ENCODE peak calls at places on chromosomes 1 and 21, in four cellular contexts. One of them, this sample, is unnamed.
A peak's percentile ranks its signal among the peaks of the same experiment; 100 is the strongest.

GRCh38 chr1:212607206-212607923 is 1.2 kb upstream of the ATF3 start:
- DNase-seq in astrocyte of the cerebellum: no peak
- DNase-seq in fibroblast of lung: no peak
- DNase-seq in epithelial cell of proximal tubule: no peak
- DNase-seq in this sample: no peak

GRCh38 chr1:208089151-208089550 is 155.0 kb downstream of the PLXNA2 start:
- DNase-seq in astrocyte of the cerebellum: no peak
- DNase-seq in fibroblast of lung: no peak
- DNase-seq in epithelial cell of proximal tubule: no peak
- DNase-seq in this sample: no peak

GRCh38 chr1:244383278-244383884 is 68.3 kb downstream of the ADSS2 start:
- DNase-seq in epithelial cell of proximal tubule: no peak
- DNase-seq in fibroblast of lung: no peak
- DNase-seq in astrocyte of the cerebellum: no peak
- DNase-seq in this sample: no peak

GRCh38 chr1:164969256-164969655 is 387.3 kb downstream of the LMX1A start:
- DNase-seq in epithelial cell of proximal tubule: no peak
- DNase-seq in astrocyte of the cerebellum: no peak
- DNase-seq in fibroblast of lung: no peak
- DNase-seq in this sample: no peak

GRCh38 chr1:182317489-182318180 is 74.0 kb downstream of the GLUL start:
- DNase-seq in epithelial cell of proximal tubule: no peak
- DNase-seq in astrocyte of the cerebellum: no peak
- DNase-seq in fibroblast of lung: no peak
- DNase-seq in this sample: no peak

GRCh38 chr1:230827081-230827681 is 41.1 kb downstream of the C1orf198 start:
- DNase-seq in epithelial cell of proximal tubule: peak; percentile 64
- DNase-seq in astrocyte of the cerebellum: no peak
- DNase-seq in fibroblast of lung: peak; percentile 82
- DNase-seq in this sample: peak; percentile 60

GRCh38 chr1:181587870-181588438 is 104.6 kb downstream of the CACNA1E start:
- DNase-seq in epithelial cell of proximal tubule: no peak
- DNase-seq in astrocyte of the cerebellum: no peak
- DNase-seq in fibroblast of lung: no peak
- DNase-seq in this sample: no peak

GRCh38 chr1:63320024-63320799 is 2.2 kb upstream of the FOXD3 start:
- DNase-seq in epithelial cell of proximal tubule: no peak
- DNase-seq in astrocyte of the cerebellum: no peak
- DNase-seq in fibroblast of lung: no peak
- DNase-seq in this sample: no peak

GRCh38 chr1:88655685-88656299 is 28.3 kb upstream of the PKN2 start:
- DNase-seq in fibroblast of lung: peak; percentile 13
- DNase-seq in astrocyte of the cerebellum: peak; percentile 12
- DNase-seq in epithelial cell of proximal tubule: no peak
- DNase-seq in this sample: peak; percentile 51

GRCh38 chr21:36038701-36039497 is 21.4 kb downstream of the SETD4 start:
- DNase-seq in astrocyte of the cerebellum: no peak
- DNase-seq in fibroblast of lung: no peak
- DNase-seq in epithelial cell of proximal tubule: no peak
- DNase-seq in this sample: no peak

GRCh38 chr1:162660598-162660997 is 28.3 kb downstream of the DDR2 start:
- DNase-seq in epithelial cell of proximal tubule: no peak
- DNase-seq in fibroblast of lung: no peak
- DNase-seq in astrocyte of the cerebellum: no peak
- DNase-seq in this sample: no peak

GRCh38 chr1:198837276-198838021 is 198.6 kb downstream of the PTPRC start:
- DNase-seq in epithelial cell of proximal tubule: no peak
- DNase-seq in astrocyte of the cerebellum: no peak
- DNase-seq in fibroblast of lung: no peak
- DNase-seq in this sample: no peak

GRCh38 chr1:27760411-27760810 is 12.6 kb upstream of the STX12 start:
- DNase-seq in fibroblast of lung: no peak
- DNase-seq in astrocyte of the cerebellum: no peak
- DNase-seq in epithelial cell of proximal tubule: no peak
- DNase-seq in this sample: peak; percentile 41

GRCh38 chr1:175873290-175873689 is 129.9 kb upstream of the TNR start:
- DNase-seq in fibroblast of lung: no peak
- DNase-seq in astrocyte of the cerebellum: no peak
- DNase-seq in epithelial cell of proximal tubule: no peak
- DNase-seq in this sample: no peak

GRCh38 chr1:225691377-225691776 is 38.5 kb upstream of the ENAH start:
- DNase-seq in fibroblast of lung: peak; percentile 87
- DNase-seq in epithelial cell of proximal tubule: no peak
- DNase-seq in astrocyte of the cerebellum: peak; percentile 78
- DNase-seq in this sample: peak; percentile 40

GRCh38 chr1:112982853-112983539 is 27.0 kb upstream of the SLC16A1 start:
- DNase-seq in astrocyte of the cerebellum: no peak
- DNase-seq in epithelial cell of proximal tubule: no peak
- DNase-seq in fibroblast of lung: no peak
- DNase-seq in this sample: no peak

GRCh38 chr1:165845992-165846748 is 18.8 kb downstream of the UCK2 start:
- DNase-seq in astrocyte of the cerebellum: no peak
- DNase-seq in epithelial cell of proximal tubule: no peak
- DNase-seq in fibroblast of lung: no peak
- DNase-seq in this sample: no peak

GRCh38 chr1:241641748-241642592 is 1.8 kb upstream of the CHML start:
- DNase-seq in epithelial cell of proximal tubule: no peak
- DNase-seq in astrocyte of the cerebellum: no peak
- DNase-seq in fibroblast of lung: peak; percentile 66
- DNase-seq in this sample: peak; percentile 74

GRCh38 chr1:91830242-91831131 is 55.5 kb downstream of the TGFBR3 start:
- DNase-seq in epithelial cell of proximal tubule: peak; percentile 88
- DNase-seq in astrocyte of the cerebellum: peak; percentile 75
- DNase-seq in fibroblast of lung: peak; percentile 74
- DNase-seq in this sample: peak; percentile 94

GRCh38 chr1:5503556-5504363 is 488.5 kb downstream of the NPHP4 start:
- DNase-seq in astrocyte of the cerebellum: no peak
- DNase-seq in epithelial cell of proximal tubule: no peak
- DNase-seq in fibroblast of lung: no peak
- DNase-seq in this sample: no peak

GRCh38 chr1:150410582-150411101 is 46.7 kb downstream of the RPRD2 start:
- DNase-seq in astrocyte of the cerebellum: no peak
- DNase-seq in epithelial cell of proximal tubule: peak; percentile 63
- DNase-seq in fibroblast of lung: peak; percentile 54
- DNase-seq in this sample: peak; percentile 72

GRCh38 chr1:206551985-206552325 is 44.6 kb downstream of the RASSF5 start:
- DNase-seq in epithelial cell of proximal tubule: no peak
- DNase-seq in astrocyte of the cerebellum: no peak
- DNase-seq in fibroblast of lung: no peak
- DNase-seq in this sample: no peak

GRCh38 chr1:245235156-245235555 is 80.4 kb downstream of the KIF26B start:
- DNase-seq in astrocyte of the cerebellum: no peak
- DNase-seq in fibroblast of lung: peak; percentile 66
- DNase-seq in epithelial cell of proximal tubule: no peak
- DNase-seq in this sample: peak; percentile 30

GRCh38 chr1:146036241-146036989 is 14.9 kb upstream of the HJV start:
- DNase-seq in astrocyte of the cerebellum: no peak
- DNase-seq in epithelial cell of proximal tubule: no peak
- DNase-seq in fibroblast of lung: peak; percentile 18
- DNase-seq in this sample: no peak

GRCh38 chr1:167463856-167464565 is 54.3 kb downstream of the CD247 start:
- DNase-seq in fibroblast of lung: no peak
- DNase-seq in astrocyte of the cerebellum: no peak
- DNase-seq in epithelial cell of proximal tubule: no peak
- DNase-seq in this sample: no peak

GRCh38 chr1:111980684-111981083 is 8.8 kb downstream of the KCND3 start:
- DNase-seq in astrocyte of the cerebellum: no peak
- DNase-seq in fibroblast of lung: no peak
- DNase-seq in epithelial cell of proximal tubule: no peak
- DNase-seq in this sample: no peak
- H3K4me3 ChIP-seq in astrocyte of the cerebellum: no peak overlapping the region
- H3K4me3 ChIP-seq in fibroblast of lung: no peak overlapping the region
- H3K4me3 ChIP-seq in epithelial cell of proximal tubule: no peak overlapping the region
- H3K4me3 ChIP-seq in this sample: no peak overlapping the region

DNA sequence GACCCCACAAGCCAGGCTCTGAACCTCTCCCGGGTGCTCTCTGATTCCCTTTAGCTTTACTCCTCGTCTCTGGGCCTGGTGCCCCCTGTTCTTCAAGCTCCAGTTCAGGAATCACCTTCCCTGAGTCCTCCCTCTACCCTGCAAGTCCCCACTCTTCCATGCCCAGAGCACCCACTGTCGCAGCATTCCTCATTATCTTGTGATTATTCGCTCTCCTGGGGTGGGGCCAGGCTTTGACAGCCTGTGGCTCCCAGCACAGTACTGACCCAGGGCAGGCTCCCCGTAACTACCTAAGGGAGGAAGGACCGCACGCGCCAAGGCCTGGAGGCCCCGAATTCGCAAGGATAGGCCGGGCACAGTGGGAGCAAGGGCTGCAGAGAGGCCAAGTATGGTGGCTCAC is 734 bp upstream of the C1orf210 start:
- DNase-seq in fibroblast of lung: no peak
- DNase-seq in astrocyte of the cerebellum: no peak
- DNase-seq in epithelial cell of proximal tubule: no peak
- DNase-seq in this sample: no peak
- H3K4me3 ChIP-seq in fibroblast of lung: no peak overlapping the region
- H3K4me3 ChIP-seq in astrocyte of the cerebellum: no peak overlapping the region
- H3K4me3 ChIP-seq in epithelial cell of proximal tubule: no peak overlapping the region
- H3K4me3 ChIP-seq in this sample: no peak overlapping the region

DNA sequence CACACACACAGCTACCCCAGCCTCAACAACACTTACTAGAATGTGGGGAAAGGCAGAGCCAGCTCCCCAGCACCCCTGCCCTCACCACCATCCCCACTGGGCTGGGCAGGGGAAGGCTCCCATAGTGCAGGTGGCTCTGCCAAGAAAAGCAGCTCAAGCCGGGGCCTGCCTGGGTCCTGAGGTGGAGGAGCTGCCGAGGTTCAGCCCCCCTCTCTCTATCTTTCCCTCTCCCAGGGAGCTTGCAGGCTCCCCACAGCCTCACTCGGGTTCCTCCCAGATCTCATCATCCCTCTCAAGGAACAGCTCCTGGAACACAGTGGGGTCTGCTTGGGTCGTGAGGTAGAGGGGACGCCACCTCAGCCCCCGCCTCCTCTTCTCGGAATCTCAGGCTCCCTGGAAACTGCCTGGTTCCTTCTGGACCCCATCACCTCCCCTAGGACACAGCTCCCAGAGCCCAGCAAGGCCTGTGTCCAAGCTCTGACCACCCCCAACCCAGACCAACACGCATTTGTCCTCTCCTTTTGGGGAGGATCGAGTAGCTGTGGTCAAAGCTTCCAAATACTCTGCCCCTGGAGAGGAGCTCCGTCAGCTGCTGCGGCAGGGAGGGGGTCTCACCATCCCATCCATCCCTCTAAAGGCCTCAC is 704 bp downstream of the S100A16 start:
- DNase-seq in fibroblast of lung: no peak
- DNase-seq in astrocyte of the cerebellum: no peak
- DNase-seq in epithelial cell of proximal tubule: no peak
- DNase-seq in this sample: no peak
- H3K4me3 ChIP-seq in fibroblast of lung: peak overlapping the region; percentile 92
- H3K4me3 ChIP-seq in astrocyte of the cerebellum: peak overlapping the region; percentile 72
- H3K4me3 ChIP-seq in epithelial cell of proximal tubule: peak overlapping the region; percentile 99
- H3K4me3 ChIP-seq in this sample: peak overlapping the region; percentile 77

DNA sequence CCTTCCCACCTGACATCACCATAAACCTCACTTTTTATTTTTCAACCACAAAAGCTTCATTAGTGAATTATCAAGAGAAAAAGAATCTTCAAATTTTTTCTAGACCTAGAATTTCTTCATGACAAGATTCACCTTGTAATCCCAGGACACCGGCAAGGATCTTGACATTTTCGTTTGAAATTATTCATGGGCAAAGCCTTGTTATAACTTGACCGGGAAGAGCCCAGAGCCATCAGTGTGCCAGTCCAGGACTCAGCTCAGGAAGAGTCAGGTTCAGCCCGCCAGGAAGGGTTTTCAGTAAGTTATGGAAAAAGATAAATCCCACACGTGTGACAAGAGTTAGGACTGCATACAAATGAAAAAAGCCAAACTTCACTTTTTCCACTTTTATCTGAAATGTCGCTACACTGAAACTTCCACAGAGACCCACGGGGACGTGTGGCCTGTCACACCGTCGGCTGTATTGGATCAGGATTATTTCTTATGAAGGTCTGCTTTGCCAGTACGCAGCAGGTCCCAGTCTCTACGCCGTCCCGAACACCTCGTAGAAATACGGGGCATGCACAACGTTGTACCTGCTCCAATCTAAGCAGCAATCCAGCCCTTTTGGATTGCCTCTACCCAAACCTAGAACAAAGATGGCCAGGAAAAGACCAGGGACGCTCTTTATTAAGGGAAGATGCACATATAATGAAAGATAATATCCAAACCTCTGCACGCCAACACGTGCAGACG is 952 bp downstream of the F3 start:
- DNase-seq in epithelial cell of proximal tubule: no peak
- DNase-seq in fibroblast of lung: no peak
- DNase-seq in astrocyte of the cerebellum: no peak
- DNase-seq in this sample: no peak
- H3K4me3 ChIP-seq in epithelial cell of proximal tubule: peak overlapping the region; percentile 82
- H3K4me3 ChIP-seq in fibroblast of lung: peak overlapping the region; percentile 73
- H3K4me3 ChIP-seq in astrocyte of the cerebellum: peak overlapping the region; percentile 80
- H3K4me3 ChIP-seq in this sample: peak overlapping the region; percentile 82

GRCh38 chr1:159958721-159959380 is 4.8 kb upstream of the SLAMF9 start:
- DNase-seq in astrocyte of the cerebellum: no peak
- DNase-seq in epithelial cell of proximal tubule: no peak
- DNase-seq in fibroblast of lung: no peak
- DNase-seq in this sample: no peak

GRCh38 chr1:159962176-159962575 is 8.1 kb upstream of the SLAMF9 start:
- DNase-seq in astrocyte of the cerebellum: no peak
- DNase-seq in epithelial cell of proximal tubule: no peak
- DNase-seq in fibroblast of lung: no peak
- DNase-seq in this sample: no peak

GRCh38 chr1:159957824-159958268 is 3.8 kb upstream of the SLAMF9 start:
- DNase-seq in astrocyte of the cerebellum: no peak
- DNase-seq in epithelial cell of proximal tubule: no peak
- DNase-seq in fibroblast of lung: no peak
- DNase-seq in this sample: no peak

GRCh38 chr1:159959451-159959850 is 5.4 kb upstream of the SLAMF9 start:
- DNase-seq in epithelial cell of proximal tubule: no peak
- DNase-seq in astrocyte of the cerebellum: no peak
- DNase-seq in fibroblast of lung: peak; percentile 11
- DNase-seq in this sample: peak; percentile 54

DNA sequence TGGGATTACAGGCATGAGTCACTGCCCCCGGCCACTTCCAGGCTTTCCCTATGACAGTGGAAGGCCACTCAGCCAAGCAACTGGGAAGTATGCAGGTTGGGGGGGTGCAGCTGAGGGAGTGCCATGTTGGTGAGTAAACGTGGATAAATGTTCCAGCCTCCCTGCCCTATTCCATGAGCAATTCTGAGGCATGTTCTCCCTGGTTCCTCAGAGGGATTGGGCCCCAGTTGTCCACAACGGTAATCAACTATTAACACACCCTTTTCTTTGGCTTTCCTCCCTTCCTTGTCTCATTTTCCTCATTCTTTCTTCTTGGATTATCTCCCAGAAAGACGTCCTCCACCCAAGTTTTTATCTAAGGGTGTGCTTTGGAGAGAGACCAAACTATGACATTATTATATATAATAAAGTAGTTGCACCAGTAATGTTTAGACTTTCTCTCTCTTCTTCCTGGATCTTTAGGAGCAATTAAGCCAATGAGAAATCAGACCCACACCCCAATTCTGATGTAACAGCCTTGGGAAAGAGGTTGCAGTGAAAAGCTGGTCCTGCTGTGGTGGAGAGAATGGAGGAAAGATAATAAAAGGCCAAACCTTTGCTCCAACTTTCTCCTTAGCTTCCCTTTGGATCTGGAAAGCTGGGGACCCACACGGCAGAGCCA is 6.8 kb upstream of the SLAMF9 start:
- DNase-seq in fibroblast of lung: peak; percentile 87
- DNase-seq in epithelial cell of proximal tubule: no peak
- DNase-seq in astrocyte of the cerebellum: no peak
- DNase-seq in this sample: peak; percentile 81
- H3K4me3 ChIP-seq in fibroblast of lung: peak overlapping the region; percentile 55
- H3K4me3 ChIP-seq in epithelial cell of proximal tubule: no peak overlapping the region
- H3K4me3 ChIP-seq in astrocyte of the cerebellum: no peak overlapping the region
- H3K4me3 ChIP-seq in this sample: peak overlapping the region; percentile 19

This sample was measured in cardiac fibroblast.